ENCODE peak calls at places on chromosomes 3 and 15, in nine cellular contexts. H, V, U, J, T, E, A, G and N are unnamed samples.

GRCh38 chr3:140651287-140651686 is 26.6 kb upstream of the TRIM42 start:
- DNase-seq in T (no peak), G (no peak), J (no peak), U (no peak), H (no peak), A (no peak), V (no peak), E (no peak), N (no peak)

GRCh38 chr15:22845289-22845900 is 6.9 kb downstream of the NIPA2 start:
- DNase-seq in J (no peak), A (no peak), H (no peak), E (no peak), V (no peak), U (no peak), G (peak), T (no peak), N (no peak)

GRCh38 chr3:175605851-175606250 is 746.7 kb downstream of the NAALADL2 start:
- DNase-seq in U (no peak), V (no peak), E (no peak), A (no peak), G (no peak), T (peak), H (no peak), J (no peak), N (no peak)

GRCh38 chr3:85567074-85567676 is 608.4 kb downstream of the CADM2 start:
- DNase-seq in G (peak), E (no peak), A (no peak), U (no peak), H (peak), T (no peak), V (no peak), J (no peak), N (peak)

GRCh38 chr3:83559082-83559481 is 1399.7 kb upstream of the CADM2 start:
- DNase-seq in G (no peak), J (no peak), H (no peak), A (no peak), V (no peak), E (no peak), T (no peak), U (no peak), N (no peak)

GRCh38 chr3:64318001-64318400 is 92.7 kb upstream of the PRICKLE2 start:
- DNase-seq in A (no peak), J (no peak), T (no peak), E (no peak), V (no peak), U (no peak), G (no peak), H (no peak), N (no peak)

GRCh38 chr3:53195602-53196574 is 34.9 kb downstream of the PRKCD start:
- DNase-seq in U (peak), E (peak), A (no peak), G (peak), J (no peak), T (peak), H (peak), V (no peak), N (peak)

GRCh38 chr3:50665603-50666115 is 9.1 kb upstream of the DOCK3 start:
- DNase-seq in A (no peak), J (no peak), U (no peak), E (no peak), G (no peak), H (no peak), V (no peak), T (no peak), N (no peak)

GRCh38 chr3:154304936-154305335 is 19.4 kb downstream of the DHX36 start:
- DNase-seq in V (no peak), E (no peak), A (no peak), H (no peak), U (no peak), T (no peak), G (no peak), J (no peak), N (no peak)

GRCh38 chr3:128398586-128398985 is 68.1 kb downstream of the DNAJB8 start:
- DNase-seq in G (no peak), U (no peak), H (no peak), A (no peak), E (no peak), T (no peak), V (no peak), J (no peak), N (no peak)

GRCh38 chr3:109553573-109554371 is 216.4 kb upstream of the DPPA4 start:
- DNase-seq in E (no peak), H (no peak), V (no peak), A (no peak), T (no peak), G (no peak), J (no peak), U (no peak), N (no peak)

DNA sequence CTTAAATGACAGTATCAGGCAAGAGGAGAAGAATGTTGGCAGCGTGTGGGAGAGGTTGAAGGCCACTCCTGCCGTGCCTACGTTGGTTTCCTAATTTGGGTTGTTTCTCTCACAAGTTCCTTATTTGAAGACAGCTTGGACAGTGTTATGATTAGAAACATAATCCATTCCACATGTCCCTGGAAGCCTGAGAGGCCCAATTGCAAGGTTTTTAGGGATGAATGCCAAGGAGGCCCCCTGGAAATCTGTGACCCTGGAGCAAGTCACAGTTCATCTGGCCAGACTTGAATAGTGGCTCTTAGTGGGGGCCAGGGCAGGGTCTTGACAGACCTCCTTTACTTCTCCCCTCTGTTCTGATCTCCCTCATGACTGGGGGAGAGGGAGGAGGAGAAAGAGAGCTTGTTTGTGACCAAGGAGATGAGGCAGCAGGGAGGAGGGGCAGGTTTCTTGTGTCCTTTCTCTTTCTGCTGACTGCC is 584.4 kb upstream of the TBL1XR1 start:
- DNase-seq in V (peak), G (peak), E (peak), J (no peak), U (no peak), A (peak), T (peak), H (no peak), N (no peak)
- H3K27ac ChIP-seq in V (peak), G (peak), E (peak), J (peak), U (peak), A (peak), T (no peak), H (no peak), N (no peak)

GRCh38 chr3:4522962-4523361 is 29.8 kb downstream of the ITPR1 start:
- DNase-seq in E (no peak), A (no peak), J (no peak), V (no peak), G (no peak), T (no peak), H (no peak), U (no peak), N (no peak)

GRCh38 chr3:4520013-4520881 is 27.1 kb downstream of the ITPR1 start:
- DNase-seq in H (no peak), J (no peak), E (no peak), V (no peak), G (peak), A (no peak), T (no peak), U (no peak), N (no peak)

GRCh38 chr3:4523710-4524422 is 30.7 kb downstream of the ITPR1 start:
- DNase-seq in J (no peak), T (no peak), V (no peak), H (no peak), A (no peak), G (no peak), U (no peak), E (no peak), N (no peak)

GRCh38 chr3:4525555-4526238 is 32.5 kb downstream of the ITPR1 start:
- DNase-seq in J (no peak), E (no peak), A (no peak), H (no peak), V (no peak), U (no peak), T (no peak), G (no peak), N (no peak)

DNA sequence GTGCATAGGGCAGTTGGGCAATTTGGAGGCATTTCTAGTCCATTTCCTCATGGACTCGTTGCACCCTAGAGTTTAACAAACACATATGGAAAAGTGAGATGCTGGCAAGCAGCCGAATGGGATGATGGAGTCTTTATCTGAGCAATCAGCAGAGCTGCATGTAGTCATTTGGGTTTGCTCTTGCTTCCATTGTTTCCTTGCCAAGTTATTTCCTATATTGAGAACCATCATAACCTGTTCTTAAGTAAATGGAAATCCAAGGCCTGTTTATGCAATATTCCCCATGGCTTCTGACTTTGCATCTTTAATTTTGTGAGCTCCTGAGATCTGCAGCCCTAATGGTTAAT is 31.2 kb downstream of the ITPR1 start:
- DNase-seq in U (no peak), J (no peak), T (no peak), G (no peak), V (no peak), E (no peak), H (no peak), A (no peak), N (no peak)
- H3K27ac ChIP-seq in U (peak), J (peak), T (no peak), G (no peak), V (peak), E (no peak), H (no peak), A (peak), N (no peak)

GRCh38 chr15:96220657-96221056 is 109.8 kb upstream of the NR2F2 start:
- DNase-seq in U (no peak), J (no peak), G (no peak), H (no peak), E (no peak), A (no peak), V (no peak), T (no peak), N (no peak)

GRCh38 chr15:96213896-96214295 is 116.6 kb upstream of the NR2F2 start:
- DNase-seq in J (no peak), A (no peak), G (no peak), V (no peak), H (no peak), T (no peak), E (no peak), U (no peak), N (no peak)

GRCh38 chr15:96218623-96219465 is 111.7 kb upstream of the NR2F2 start:
- DNase-seq in V (no peak), J (no peak), H (no peak), E (no peak), U (no peak), G (no peak), T (no peak), A (no peak), N (no peak)

GRCh38 chr15:96219681-96220080 is 110.8 kb upstream of the NR2F2 start:
- DNase-seq in A (no peak), J (no peak), V (no peak), G (no peak), E (no peak), U (no peak), H (no peak), T (no peak), N (no peak)

GRCh38 chr15:96217983-96218382 is 112.5 kb upstream of the NR2F2 start:
- DNase-seq in H (no peak), J (no peak), G (no peak), U (no peak), V (no peak), T (no peak), E (no peak), A (no peak), N (no peak)
- H3K27ac ChIP-seq in H (no peak), J (no peak), G (no peak), U (no peak), V (no peak), T (no peak), E (no peak), A (no peak), N (no peak)

GRCh38 chr3:20320489-20320888 is 134.5 kb upstream of the SGO1 start:
- DNase-seq in U (peak), G (peak), V (no peak), A (no peak), E (no peak), J (no peak), H (no peak), T (no peak), N (no peak)
- H3K27ac ChIP-seq in U (no peak), G (peak), V (no peak), A (no peak), E (no peak), J (no peak), H (no peak), T (no peak), N (no peak)

GRCh38 chr3:125186800-125187598 is 25.5 kb downstream of the SLC12A8 start:
- DNase-seq in G (no peak), T (no peak), A (no peak), J (no peak), E (no peak), H (no peak), U (peak), V (no peak), N (no peak)
- H3K27ac ChIP-seq in G (no peak), T (no peak), A (no peak), J (no peak), E (no peak), H (no peak), U (peak), V (peak), N (no peak)

DNA sequence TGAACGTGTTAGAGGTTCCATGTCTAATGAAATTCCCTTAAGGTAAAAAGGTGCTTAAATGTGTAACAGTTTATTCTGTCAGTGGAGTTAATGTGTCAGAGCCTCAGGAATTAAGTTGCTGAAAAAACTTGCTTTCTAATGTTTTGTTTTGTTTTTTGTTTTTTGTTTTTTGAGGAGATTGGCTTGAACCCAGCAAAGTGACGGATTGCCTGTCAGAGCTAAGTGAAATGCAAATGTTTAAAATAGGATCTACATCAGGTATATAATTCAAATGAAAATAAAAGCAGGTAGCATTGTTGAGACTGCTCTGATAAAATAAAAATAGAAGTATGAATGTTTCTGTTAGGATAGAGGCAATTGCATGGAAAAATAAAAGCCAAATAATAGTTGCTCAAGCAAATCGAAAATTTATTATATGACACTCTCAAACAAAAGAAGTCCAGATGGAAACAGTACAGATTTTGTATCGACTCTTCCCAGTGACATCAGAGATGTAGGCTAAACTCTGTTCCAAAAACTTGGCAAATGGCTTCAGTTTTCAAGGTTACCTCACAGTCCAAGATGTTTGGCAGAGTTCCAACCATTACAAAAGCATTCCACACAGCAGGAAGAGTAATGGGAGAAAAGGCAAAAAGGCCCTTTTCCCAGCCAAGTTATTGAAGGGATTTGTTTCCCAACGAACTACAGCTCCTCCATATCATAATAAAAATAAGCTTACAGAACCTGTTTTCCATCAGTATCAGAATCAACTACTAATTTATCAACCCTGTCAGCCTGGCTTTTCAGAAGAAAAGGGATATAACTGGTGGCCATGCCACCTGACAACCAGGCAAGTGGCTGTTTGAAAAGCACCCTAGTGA is 291.0 kb downstream of the TBL1XR1 start:
- DNase-seq in A (no peak), V (no peak), G (peak), U (no peak), T (peak), H (no peak), E (no peak), J (no peak), N (no peak)
- H3K27ac ChIP-seq in A (no peak), V (no peak), G (peak), U (no peak), T (peak), H (no peak), E (no peak), J (peak), N (no peak)

DNA sequence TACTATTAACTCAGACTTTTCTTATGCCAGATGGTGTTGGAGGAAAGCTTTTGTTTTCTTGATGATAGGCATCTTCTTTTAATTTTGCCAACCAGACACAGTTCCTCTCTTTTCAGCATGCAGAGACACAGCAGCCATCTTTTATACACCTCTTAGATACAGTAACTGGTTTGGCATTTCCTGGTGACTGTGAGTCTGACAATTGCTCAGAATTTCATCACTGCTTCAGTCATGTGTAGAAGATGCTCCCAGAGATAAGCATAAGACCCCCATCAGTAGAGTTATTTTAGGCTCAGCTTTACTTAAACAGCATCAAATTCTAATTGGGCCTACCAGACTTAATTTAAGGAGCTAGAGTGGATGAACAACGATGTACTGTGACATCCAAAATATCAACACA is 779.0 kb downstream of the SQOR start:
- DNase-seq in H (no peak), V (no peak), U (no peak), A (no peak), G (no peak), J (no peak), T (peak), E (no peak), N (no peak)
- H3K27ac ChIP-seq in H (no peak), V (no peak), U (no peak), A (no peak), G (no peak), J (no peak), T (no peak), E (no peak), N (no peak)